ENCODE peak calls at places on chromosome 22, in four cellular contexts. Y is suprapubic skin; N is sigmoid colon; D is CD4-positive, alpha-beta T cell. G is an unnamed sample.

GRCh38 chr22:40401532-40401931 is 31.1 kb downstream of the SGSM3 start:
- DNase-seq in Y (no peak), N (no peak), D (peak; percentile 22), G (no peak)

GRCh38 chr22:50684501-50684900 is 11.9 kb downstream of the SHANK3 start:
- DNase-seq in Y (no peak), N (no peak), D (no peak), G (peak; percentile 64)

GRCh38 chr22:26673485-26673884 is 16.1 kb downstream of the MIAT start:
- DNase-seq in Y (no peak), N (no peak), D (no peak), G (no peak)

GRCh38 chr22:44254811-44255210 is 57.9 kb downstream of the SHISAL1 start:
- DNase-seq in Y (peak; percentile 38), N (no peak), D (no peak), G (peak; percentile 51)

GRCh38 chr22:23102002-23102655 is 31.8 kb downstream of the GNAZ start:
- DNase-seq in Y (no peak), N (no peak), D (no peak), G (no peak)

GRCh38 chr22:31952459-31952858 is 8.1 kb downstream of the YWHAH start:
- DNase-seq in Y (no peak), N (no peak), D (no peak), G (no peak)

GRCh38 chr22:33728847-33729246 is 191.4 kb downstream of the LARGE1 start:
- DNase-seq in Y (no peak), N (no peak), D (no peak), G (no peak)

GRCh38 chr22:44497218-44497903 is 672 bp downstream of the RTL6 start:
- DNase-seq in Y (no peak), N (peak; percentile 72), D (no peak), G (no peak)

GRCh38 chr22:40727607-40728325 is 48.5 kb downstream of the MCHR1 start:
- DNase-seq in Y (no peak), N (no peak), D (no peak), G (no peak)

GRCh38 chr22:28246392-28246791 is 327.3 kb upstream of the PITPNB start:
- DNase-seq in Y (no peak), N (no peak), D (no peak), G (no peak)

GRCh38 chr22:42176271-42176670 is 45.7 kb upstream of the CYP2D6 start:
- DNase-seq in Y (no peak), N (no peak), D (no peak), G (no peak)

GRCh38 chr22:47282366-47282765 is 519.9 kb downstream of the TBC1D22A start:
- DNase-seq in Y (no peak), N (no peak), D (no peak), G (no peak)

GRCh38 chr22:43726964-43727543 is 85.1 kb downstream of the EFCAB6 start:
- DNase-seq in Y (no peak), N (no peak), D (no peak), G (no peak)

GRCh38 chr22:30299322-30299721 is 10.0 kb upstream of the CASTOR1 start:
- DNase-seq in Y (no peak), N (no peak), D (no peak), G (no peak)

GRCh38 chr22:30296851-30297250 is 7.5 kb upstream of the CASTOR1 start:
- DNase-seq in Y (no peak), N (no peak), D (no peak), G (no peak)

GRCh38 chr22:30296324-30296723 is 7.0 kb upstream of the CASTOR1 start:
- DNase-seq in Y (no peak), N (no peak), D (no peak), G (no peak)

GRCh38 chr22:30297276-30298004 is 8.1 kb upstream of the CASTOR1 start:
- DNase-seq in Y (no peak), N (no peak), D (no peak), G (no peak)

DNA sequence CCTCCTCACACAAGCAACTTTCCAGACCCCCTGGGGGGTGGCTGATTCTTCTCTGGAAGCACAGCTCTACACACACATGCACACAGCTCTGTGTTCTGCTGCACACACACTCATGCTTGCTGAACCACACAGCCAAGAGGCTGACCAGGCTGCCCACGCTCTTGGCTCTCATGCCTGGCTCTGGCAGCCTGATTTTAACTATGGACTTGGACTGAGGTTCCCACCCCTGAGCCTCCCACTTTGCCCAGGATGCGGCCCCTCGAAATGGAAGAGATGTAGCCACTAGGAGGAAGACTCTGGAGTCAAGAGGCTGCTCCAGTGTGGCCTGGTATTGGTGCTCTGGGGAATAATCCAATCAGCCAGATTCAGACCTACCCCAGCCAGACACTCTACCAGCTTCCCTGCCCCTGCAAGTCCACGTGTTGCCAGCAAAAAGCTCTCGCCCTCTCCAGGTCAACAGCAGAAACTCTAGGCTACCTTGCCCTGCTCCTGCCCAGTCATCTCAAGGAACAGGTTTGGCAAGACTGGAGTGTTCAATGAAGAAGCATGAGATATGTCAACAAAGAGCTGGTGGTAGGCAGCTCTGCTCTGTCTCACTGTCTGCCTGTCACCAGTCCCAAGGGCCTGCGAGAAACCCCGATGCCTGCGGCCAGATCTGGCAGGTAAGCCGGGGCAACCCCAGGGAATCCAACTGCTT is 8.8 kb upstream of the CASTOR1 start:
- DNase-seq in Y (no peak), N (no peak), D (no peak), G (no peak)
- TF ChIP-seq CTCF in Y (no peak), N (no peak), D (no peak), G (no peak)

GRCh38 chr22:19723990-19724827 is 870 bp downstream of the GP1BB start:
- DNase-seq in Y (no peak), N (no peak), D (no peak), G (no peak)
- TF ChIP-seq CTCF in Y (no peak), N (no peak), D (no peak), G (no peak)

GRCh38 chr22:45574069-45574703 is 71.5 kb downstream of the FBLN1 start:
- DNase-seq in Y (no peak), N (no peak), D (no peak), G (no peak)
- TF ChIP-seq CTCF in Y (no peak), N (no peak), D (no peak), G (no peak)

DNA sequence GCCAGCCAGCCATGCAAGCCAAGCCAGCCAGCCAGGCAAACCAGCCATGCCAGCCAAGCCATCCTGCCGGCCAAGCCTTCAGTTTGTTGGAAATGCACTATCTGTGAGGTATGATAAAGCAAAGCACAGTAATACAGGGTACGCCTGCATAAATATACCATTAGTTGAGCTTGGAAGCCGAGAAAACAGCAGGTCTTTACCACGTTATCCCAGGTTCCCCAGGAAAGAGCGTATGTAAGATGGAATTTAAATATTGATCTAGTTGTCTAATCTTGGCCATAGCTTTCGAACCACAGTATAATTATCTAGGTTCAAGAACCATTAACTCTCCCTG is 24.2 kb downstream of the CCT8L2 start:
- DNase-seq in Y (no peak), N (no peak), D (no peak), G (no peak)
- TF ChIP-seq CTCF in Y (no peak), N (no peak), D (no peak), G (no peak)

GRCh38 chr22:49213731-49214352 is 613.8 kb downstream of the BRD1 start:
- DNase-seq in Y (no peak), N (peak; percentile 14), D (no peak), G (peak; percentile 66)
- TF ChIP-seq CTCF in Y (no peak), N (no peak), D (no peak), G (no peak)

DNA sequence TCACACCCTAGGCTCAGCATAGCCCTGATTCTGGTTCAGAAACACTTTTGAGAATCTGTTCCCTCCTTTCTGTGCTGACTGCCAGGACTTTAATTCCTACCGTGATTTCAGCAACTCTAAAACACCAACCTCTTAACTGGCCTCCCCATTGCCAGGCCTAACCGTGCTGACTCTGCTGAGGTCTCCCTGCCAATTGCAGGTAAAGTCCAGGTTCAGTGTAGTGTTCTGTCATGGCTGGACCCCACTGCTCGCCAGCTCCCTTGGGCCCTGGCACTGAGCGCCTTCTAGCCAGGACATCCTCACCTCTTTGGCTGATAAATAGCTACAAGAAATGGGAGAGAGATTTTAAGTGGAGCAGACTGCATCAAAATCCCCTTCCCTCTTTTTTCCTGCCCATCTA is 4.6 kb downstream of the UPB1 start:
- DNase-seq in Y (no peak), N (no peak), D (no peak), G (no peak)
- TF ChIP-seq CTCF in Y (no peak), N (no peak), D (no peak), G (no peak)

GRCh38 chr22:29886601-29887000 is 3.6 kb downstream of the MTMR3 start:
- DNase-seq in Y (no peak), N (no peak), D (no peak), G (no peak)

GRCh38 chr22:29882716-29883044 is 294 bp upstream of the MTMR3 start:
- DNase-seq in Y (no peak), N (no peak), D (no peak), G (no peak)

GRCh38 chr22:29885610-29886009 is 2.6 kb downstream of the MTMR3 start:
- DNase-seq in Y (no peak), N (no peak), D (no peak), G (no peak)

GRCh38 chr22:29883831-29884139 is 811 bp downstream of the MTMR3 start:
- DNase-seq in Y (no peak), N (no peak), D (no peak), G (no peak)

DNA sequence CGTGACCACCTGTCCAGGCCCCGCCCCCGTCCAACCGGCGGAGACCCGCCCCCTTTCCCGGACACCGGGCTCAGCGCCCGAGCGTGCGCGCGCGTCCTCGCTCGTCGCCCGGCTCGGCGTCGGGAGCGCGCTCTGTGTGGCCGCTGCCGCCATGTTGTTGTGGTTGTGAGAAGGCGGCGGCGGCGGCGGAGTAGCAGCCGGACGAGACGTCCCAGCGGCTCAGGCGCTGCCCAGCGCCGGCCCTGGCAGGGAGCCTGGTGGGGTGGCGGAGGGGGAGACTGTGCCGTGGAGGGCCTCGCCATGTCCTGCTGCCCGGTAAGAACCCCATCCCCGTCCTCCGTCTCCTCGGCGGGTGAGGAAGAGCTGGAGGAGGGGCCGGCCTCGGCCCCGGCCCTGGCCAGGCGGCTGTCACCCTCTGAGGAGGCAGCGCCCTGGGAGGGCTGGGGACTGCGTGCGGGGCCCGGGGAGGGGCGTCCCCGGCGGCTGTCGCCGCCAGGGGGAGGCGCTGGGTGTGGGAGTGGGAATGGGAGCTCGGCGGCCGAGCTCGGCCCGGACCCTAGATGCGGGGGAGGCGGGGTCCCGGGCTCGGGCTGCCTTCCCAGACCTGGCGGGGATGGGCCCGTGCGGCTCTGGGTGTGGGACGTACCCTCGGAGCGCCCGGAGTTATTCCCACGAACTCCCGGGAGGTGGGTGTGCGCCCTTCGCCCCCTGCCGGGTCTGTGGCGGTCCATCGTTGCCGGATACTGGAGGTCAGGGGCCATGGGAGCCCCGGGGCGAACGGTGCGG is at the start of gene MTMR3:
- DNase-seq in Y (peak; percentile 94), N (peak; percentile 95), D (peak; percentile 84), G (peak; percentile 99)
- TF ChIP-seq CTCF in Y (no peak), N (no peak), D (peak; percentile 51), G (peak; percentile 67)

DNA sequence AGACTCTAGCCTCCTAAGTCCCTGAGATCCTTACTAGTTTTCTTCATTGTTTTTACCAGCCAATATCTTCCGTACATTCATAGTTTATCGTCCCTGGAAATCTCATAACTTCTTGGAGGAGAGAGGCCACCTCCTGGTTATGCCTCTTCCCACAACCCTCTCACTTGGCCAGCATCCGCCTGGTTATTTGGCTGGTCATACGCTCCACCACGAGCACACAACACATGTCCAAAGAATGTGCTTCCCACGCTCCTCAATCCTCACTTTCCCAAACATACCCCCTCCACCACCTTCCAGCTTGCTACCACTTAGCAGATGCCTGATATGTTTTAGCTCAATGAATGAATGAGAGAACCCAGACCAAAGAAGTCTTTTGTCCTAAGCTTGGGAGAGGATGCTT is 83.5 kb upstream of the EIF3D start:
- DNase-seq in Y (no peak), N (no peak), D (no peak), G (no peak)
- TF ChIP-seq CTCF in Y (no peak), N (no peak), D (no peak), G (no peak)

G was measured in osteocyte.